ENCODE peak calls at places on chromosomes 13 and 19, in ten cellular contexts. One of them, this sample, is unnamed.

GRCh38 chr19:19745496-19746285 is 12.8 kb upstream of the ZNF14 start:
- DNase-seq in right lobe of liver: peak; percentile 40
- DNase-seq in tibial nerve: no peak
- DNase-seq in left lung: peak; percentile 68
- DNase-seq in activated B cell treated with CpG ODN at 0.5 μM for 24 hours: no peak
- DNase-seq in cardiac muscle cell: no peak
- DNase-seq in AG04450: no peak
- DNase-seq in mesothelial cell of epicardium: no peak
- DNase-seq in bronchial epithelial cell: no peak
- DNase-seq in WTC11: no peak
- DNase-seq in this sample: no peak

GRCh38 chr13:110860986-110861385 is 53.9 kb downstream of the ANKRD10 start:
- DNase-seq in WTC11: no peak
- DNase-seq in mesothelial cell of epicardium: no peak
- DNase-seq in tibial nerve: no peak
- DNase-seq in AG04450: no peak
- DNase-seq in right lobe of liver: no peak
- DNase-seq in activated B cell treated with CpG ODN at 0.5 μM for 24 hours: no peak
- DNase-seq in bronchial epithelial cell: no peak
- DNase-seq in left lung: no peak
- DNase-seq in cardiac muscle cell: no peak
- DNase-seq in this sample: no peak

GRCh38 chr13:64428196-64428595 is 2801.9 kb downstream of the PCDH9 start:
- DNase-seq in activated B cell treated with CpG ODN at 0.5 μM for 24 hours: no peak
- DNase-seq in cardiac muscle cell: no peak
- DNase-seq in WTC11: no peak
- DNase-seq in AG04450: peak; percentile 49
- DNase-seq in bronchial epithelial cell: no peak
- DNase-seq in right lobe of liver: no peak
- DNase-seq in mesothelial cell of epicardium: no peak
- DNase-seq in left lung: no peak
- DNase-seq in tibial nerve: no peak
- DNase-seq in this sample: no peak

GRCh38 chr13:94128430-94128829 is 351.1 kb downstream of the DCT start:
- DNase-seq in tibial nerve: peak; percentile 60
- DNase-seq in bronchial epithelial cell: no peak
- DNase-seq in AG04450: no peak
- DNase-seq in mesothelial cell of epicardium: no peak
- DNase-seq in right lobe of liver: no peak
- DNase-seq in activated B cell treated with CpG ODN at 0.5 μM for 24 hours: no peak
- DNase-seq in cardiac muscle cell: peak; percentile 43
- DNase-seq in WTC11: no peak
- DNase-seq in left lung: no peak
- DNase-seq in this sample: no peak

GRCh38 chr19:52176574-52176973 is 5.2 kb upstream of the ZNF836 start:
- DNase-seq in right lobe of liver: no peak
- DNase-seq in tibial nerve: no peak
- DNase-seq in bronchial epithelial cell: no peak
- DNase-seq in left lung: no peak
- DNase-seq in WTC11: no peak
- DNase-seq in activated B cell treated with CpG ODN at 0.5 μM for 24 hours: no peak
- DNase-seq in cardiac muscle cell: no peak
- DNase-seq in AG04450: no peak
- DNase-seq in mesothelial cell of epicardium: no peak
- DNase-seq in this sample: no peak

GRCh38 chr19:12840091-12841079 is 2.1 kb downstream of the MAST1 start:
- DNase-seq in AG04450: no peak
- DNase-seq in cardiac muscle cell: peak; percentile 71
- DNase-seq in left lung: peak; percentile 86
- DNase-seq in mesothelial cell of epicardium: peak; percentile 83
- DNase-seq in tibial nerve: no peak
- DNase-seq in activated B cell treated with CpG ODN at 0.5 μM for 24 hours: no peak
- DNase-seq in bronchial epithelial cell: peak; percentile 83
- DNase-seq in WTC11: peak; percentile 100
- DNase-seq in right lobe of liver: no peak
- DNase-seq in this sample: no peak

GRCh38 chr13:54890976-54891375 is 1862.4 kb downstream of the OLFM4 start:
- DNase-seq in bronchial epithelial cell: no peak
- DNase-seq in left lung: no peak
- DNase-seq in mesothelial cell of epicardium: no peak
- DNase-seq in tibial nerve: no peak
- DNase-seq in right lobe of liver: no peak
- DNase-seq in cardiac muscle cell: no peak
- DNase-seq in WTC11: no peak
- DNase-seq in activated B cell treated with CpG ODN at 0.5 μM for 24 hours: no peak
- DNase-seq in AG04450: no peak
- DNase-seq in this sample: no peak

GRCh38 chr13:79678100-79678499 is 197.1 kb downstream of the NDFIP2 start:
- DNase-seq in tibial nerve: no peak
- DNase-seq in right lobe of liver: no peak
- DNase-seq in AG04450: no peak
- DNase-seq in mesothelial cell of epicardium: no peak
- DNase-seq in cardiac muscle cell: peak; percentile 23
- DNase-seq in left lung: no peak
- DNase-seq in bronchial epithelial cell: peak; percentile 34
- DNase-seq in WTC11: no peak
- DNase-seq in activated B cell treated with CpG ODN at 0.5 μM for 24 hours: no peak
- DNase-seq in this sample: no peak

GRCh38 chr19:51365211-51366049 is 758 bp downstream of the ETFB start:
- DNase-seq in tibial nerve: peak; percentile 22
- DNase-seq in cardiac muscle cell: peak; percentile 64
- DNase-seq in activated B cell treated with CpG ODN at 0.5 μM for 24 hours: peak; percentile 41
- DNase-seq in left lung: no peak
- DNase-seq in AG04450: no peak
- DNase-seq in right lobe of liver: peak; percentile 78
- DNase-seq in mesothelial cell of epicardium: no peak
- DNase-seq in bronchial epithelial cell: peak; percentile 18
- DNase-seq in WTC11: no peak
- DNase-seq in this sample: no peak

GRCh38 chr13:24172071-24172470 is 11.6 kb downstream of the SPATA13 start:
- DNase-seq in tibial nerve: no peak
- DNase-seq in right lobe of liver: no peak
- DNase-seq in AG04450: no peak
- DNase-seq in WTC11: no peak
- DNase-seq in cardiac muscle cell: no peak
- DNase-seq in mesothelial cell of epicardium: no peak
- DNase-seq in bronchial epithelial cell: no peak
- DNase-seq in activated B cell treated with CpG ODN at 0.5 μM for 24 hours: no peak
- DNase-seq in left lung: no peak
- DNase-seq in this sample: no peak

DNA sequence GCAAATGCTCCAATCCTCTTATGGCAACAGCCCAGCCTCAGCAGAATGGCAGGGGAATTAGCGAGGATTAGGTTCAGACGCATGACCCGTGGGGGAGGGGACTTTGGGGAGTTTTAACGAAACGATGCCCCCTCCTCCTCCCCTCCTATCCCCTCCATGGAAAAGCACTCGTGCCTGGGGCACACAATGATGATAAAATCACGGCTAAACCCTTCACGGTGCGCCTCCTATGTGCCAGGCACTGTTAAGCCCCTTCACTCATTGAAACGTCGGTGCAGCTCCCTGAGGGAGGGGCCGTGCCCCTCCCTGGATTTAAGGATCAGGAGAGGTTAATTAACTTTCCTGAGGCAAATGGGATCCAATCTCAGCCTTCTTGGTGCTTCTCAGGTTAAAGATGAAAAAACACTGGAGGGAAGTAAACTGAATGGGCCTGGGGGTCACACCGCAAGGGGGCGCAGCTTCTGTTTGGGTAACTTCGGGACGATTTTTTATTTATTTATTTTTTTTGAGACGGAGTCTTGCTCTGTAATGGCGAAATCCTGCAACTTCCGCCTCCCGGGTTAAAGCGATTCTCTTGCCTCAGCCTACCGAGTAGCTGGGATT is 10.1 kb upstream of the TPRX2 start:
- DNase-seq in left lung: no peak
- DNase-seq in AG04450: no peak
- DNase-seq in activated B cell treated with CpG ODN at 0.5 μM for 24 hours: no peak
- DNase-seq in right lobe of liver: no peak
- DNase-seq in bronchial epithelial cell: no peak
- DNase-seq in cardiac muscle cell: peak; percentile 46
- DNase-seq in WTC11: peak; percentile 85
- DNase-seq in tibial nerve: no peak
- DNase-seq in mesothelial cell of epicardium: no peak
- DNase-seq in this sample: no peak
- TF ChIP-seq CTCF in left lung: peak; percentile 20
- TF ChIP-seq CTCF in AG04450: peak; percentile 36
- TF ChIP-seq CTCF in activated B cell treated with CpG ODN at 0.5 μM for 24 hours: no peak
- TF ChIP-seq CTCF in right lobe of liver: peak; percentile 32
- TF ChIP-seq CTCF in bronchial epithelial cell: peak; percentile 20
- TF ChIP-seq CTCF in cardiac muscle cell: peak; percentile 50
- TF ChIP-seq CTCF in WTC11: peak; percentile 82
- TF ChIP-seq CTCF in tibial nerve: no peak
- TF ChIP-seq CTCF in mesothelial cell of epicardium: peak; percentile 51
- TF ChIP-seq CTCF in this sample: peak; percentile 52

GRCh38 chr13:75250526-75251183 is 231.3 kb downstream of the TBC1D4 start:
- DNase-seq in activated B cell treated with CpG ODN at 0.5 μM for 24 hours: no peak
- DNase-seq in cardiac muscle cell: peak; percentile 79
- DNase-seq in tibial nerve: no peak
- DNase-seq in AG04450: peak; percentile 41
- DNase-seq in right lobe of liver: no peak
- DNase-seq in mesothelial cell of epicardium: no peak
- DNase-seq in bronchial epithelial cell: peak; percentile 58
- DNase-seq in WTC11: no peak
- DNase-seq in left lung: no peak
- DNase-seq in this sample: no peak
- TF ChIP-seq CTCF in activated B cell treated with CpG ODN at 0.5 μM for 24 hours: no peak
- TF ChIP-seq CTCF in cardiac muscle cell: no peak
- TF ChIP-seq CTCF in tibial nerve: no peak
- TF ChIP-seq CTCF in AG04450: no peak
- TF ChIP-seq CTCF in right lobe of liver: no peak
- TF ChIP-seq CTCF in mesothelial cell of epicardium: no peak
- TF ChIP-seq CTCF in bronchial epithelial cell: no peak
- TF ChIP-seq CTCF in WTC11: no peak
- TF ChIP-seq CTCF in left lung: no peak
- TF ChIP-seq CTCF in this sample: no peak

DNA sequence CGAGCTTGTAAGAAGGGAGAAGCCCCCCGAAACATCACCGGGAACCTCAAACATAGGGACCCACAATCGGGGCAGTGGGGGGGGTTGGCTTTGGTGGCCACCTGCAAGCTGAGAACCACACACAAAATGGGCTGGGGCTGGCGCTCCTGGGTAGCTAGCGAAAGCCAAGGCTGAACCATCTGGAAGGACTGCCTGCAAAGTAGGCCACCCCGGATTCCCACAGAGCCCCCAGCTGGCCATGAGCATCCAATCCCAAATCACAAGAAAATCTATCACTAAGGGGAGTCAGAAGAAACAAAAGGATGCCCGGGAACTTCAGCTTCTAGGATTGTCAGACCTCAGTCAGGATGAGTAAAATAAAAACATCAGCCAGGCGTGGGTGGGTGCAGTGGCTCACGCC is 2.8 kb upstream of the PSPN start:
- DNase-seq in mesothelial cell of epicardium: no peak
- DNase-seq in WTC11: no peak
- DNase-seq in activated B cell treated with CpG ODN at 0.5 μM for 24 hours: no peak
- DNase-seq in bronchial epithelial cell: no peak
- DNase-seq in AG04450: no peak
- DNase-seq in right lobe of liver: no peak
- DNase-seq in cardiac muscle cell: no peak
- DNase-seq in left lung: no peak
- DNase-seq in tibial nerve: no peak
- DNase-seq in this sample: no peak
- TF ChIP-seq CTCF in mesothelial cell of epicardium: no peak
- TF ChIP-seq CTCF in WTC11: no peak
- TF ChIP-seq CTCF in activated B cell treated with CpG ODN at 0.5 μM for 24 hours: no peak
- TF ChIP-seq CTCF in bronchial epithelial cell: no peak
- TF ChIP-seq CTCF in AG04450: no peak
- TF ChIP-seq CTCF in right lobe of liver: no peak
- TF ChIP-seq CTCF in cardiac muscle cell: no peak
- TF ChIP-seq CTCF in left lung: no peak
- TF ChIP-seq CTCF in tibial nerve: no peak
- TF ChIP-seq CTCF in this sample: no peak

DNA sequence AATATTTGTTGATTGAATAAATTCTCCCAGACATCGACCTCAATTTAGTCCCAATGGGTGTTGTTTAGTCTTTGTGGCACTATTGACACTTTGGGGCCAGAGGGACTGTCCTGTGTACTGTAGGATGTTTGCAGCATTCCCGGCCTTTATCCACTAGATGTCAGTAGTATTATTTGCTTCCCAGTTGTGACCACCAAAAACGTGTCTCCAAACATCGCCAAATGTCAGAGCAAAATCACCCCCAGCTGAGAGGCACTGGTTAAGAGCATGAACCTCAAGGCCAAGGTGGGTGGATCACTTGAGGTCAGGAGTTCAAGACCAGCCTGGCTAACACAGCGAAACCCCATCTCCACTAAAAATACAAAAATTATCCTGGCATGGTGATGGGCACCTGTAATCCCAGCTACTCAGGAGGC is 15.4 kb downstream of the NLRP12 start:
- DNase-seq in WTC11: peak; percentile 40
- DNase-seq in left lung: no peak
- DNase-seq in bronchial epithelial cell: peak; percentile 34
- DNase-seq in AG04450: no peak
- DNase-seq in tibial nerve: no peak
- DNase-seq in right lobe of liver: no peak
- DNase-seq in mesothelial cell of epicardium: no peak
- DNase-seq in activated B cell treated with CpG ODN at 0.5 μM for 24 hours: no peak
- DNase-seq in cardiac muscle cell: peak; percentile 73
- DNase-seq in this sample: no peak
- TF ChIP-seq CTCF in WTC11: no peak
- TF ChIP-seq CTCF in left lung: peak; percentile 31
- TF ChIP-seq CTCF in bronchial epithelial cell: peak; percentile 57
- TF ChIP-seq CTCF in AG04450: peak; percentile 67
- TF ChIP-seq CTCF in tibial nerve: no peak
- TF ChIP-seq CTCF in right lobe of liver: peak; percentile 48
- TF ChIP-seq CTCF in mesothelial cell of epicardium: peak; percentile 21
- TF ChIP-seq CTCF in activated B cell treated with CpG ODN at 0.5 μM for 24 hours: no peak
- TF ChIP-seq CTCF in cardiac muscle cell: peak; percentile 74
- TF ChIP-seq CTCF in this sample: peak; percentile 27

DNA sequence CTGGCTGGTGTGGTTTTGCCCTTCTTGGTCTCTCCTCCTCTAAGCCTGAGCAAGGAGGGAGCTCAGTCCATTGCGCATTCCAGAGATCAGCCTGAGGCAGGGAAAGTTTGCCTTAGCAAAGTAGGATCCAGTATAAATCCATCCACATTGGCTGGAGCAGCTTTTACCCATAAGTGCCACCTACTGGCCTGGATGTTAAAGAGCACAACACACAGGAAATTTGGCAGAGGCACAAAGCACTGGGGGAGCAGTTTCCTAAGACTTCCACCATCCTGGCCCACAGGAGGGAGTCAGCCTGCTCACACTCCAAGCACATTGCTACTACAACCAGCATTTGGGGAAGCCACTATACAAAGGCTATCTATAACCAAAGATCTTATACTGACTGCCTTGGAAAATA is 1124.2 kb downstream of the SLITRK1 start:
- DNase-seq in right lobe of liver: no peak
- DNase-seq in bronchial epithelial cell: peak; percentile 10
- DNase-seq in activated B cell treated with CpG ODN at 0.5 μM for 24 hours: no peak
- DNase-seq in cardiac muscle cell: peak; percentile 37
- DNase-seq in tibial nerve: no peak
- DNase-seq in mesothelial cell of epicardium: no peak
- DNase-seq in left lung: no peak
- DNase-seq in WTC11: peak; percentile 61
- DNase-seq in AG04450: no peak
- DNase-seq in this sample: no peak
- TF ChIP-seq CTCF in right lobe of liver: peak; percentile 30
- TF ChIP-seq CTCF in bronchial epithelial cell: peak; percentile 23
- TF ChIP-seq CTCF in activated B cell treated with CpG ODN at 0.5 μM for 24 hours: no peak
- TF ChIP-seq CTCF in cardiac muscle cell: peak; percentile 32
- TF ChIP-seq CTCF in tibial nerve: no peak
- TF ChIP-seq CTCF in mesothelial cell of epicardium: no peak
- TF ChIP-seq CTCF in left lung: no peak
- TF ChIP-seq CTCF in WTC11: peak; percentile 38
- TF ChIP-seq CTCF in AG04450: peak; percentile 33
- TF ChIP-seq CTCF in this sample: peak; percentile 47

GRCh38 chr13:82701021-82701420 is 1181.3 kb downstream of the SLITRK1 start:
- DNase-seq in mesothelial cell of epicardium: no peak
- DNase-seq in AG04450: no peak
- DNase-seq in WTC11: no peak
- DNase-seq in cardiac muscle cell: no peak
- DNase-seq in tibial nerve: no peak
- DNase-seq in bronchial epithelial cell: no peak
- DNase-seq in left lung: no peak
- DNase-seq in right lobe of liver: no peak
- DNase-seq in activated B cell treated with CpG ODN at 0.5 μM for 24 hours: no peak
- DNase-seq in this sample: no peak
- TF ChIP-seq CTCF in mesothelial cell of epicardium: no peak
- TF ChIP-seq CTCF in AG04450: no peak
- TF ChIP-seq CTCF in WTC11: no peak
- TF ChIP-seq CTCF in cardiac muscle cell: no peak
- TF ChIP-seq CTCF in tibial nerve: no peak
- TF ChIP-seq CTCF in bronchial epithelial cell: no peak
- TF ChIP-seq CTCF in left lung: no peak
- TF ChIP-seq CTCF in right lobe of liver: no peak
- TF ChIP-seq CTCF in activated B cell treated with CpG ODN at 0.5 μM for 24 hours: no peak
- TF ChIP-seq CTCF in this sample: no peak

This sample was measured in osteocyte.